ENCODE peak calls at places on chromosomes 1 and 21, in nine cellular contexts. G is fibroblast of lung; O is brain microvascular endothelial cell; M is CD4-positive, CD25-positive, alpha-beta regulatory T cell; N is body of pancreas; V is prostate gland; W is aorta; K is iPS DF 6.9; U is heart left ventricle. L is an unnamed sample.

GRCh38 chr1:74767490-74767889 is 34.5 kb downstream of the TYW3 start:
- DNase-seq in G (no peak), M (no peak), O (peak), V (no peak), N (no peak), U (no peak), W (no peak), K (no peak), L (no peak)

GRCh38 chr1:109151146-109151545 is 37.2 kb downstream of the ELAPOR1 start:
- DNase-seq in W (no peak), V (peak), U (peak), N (peak), K (no peak), G (peak), M (no peak), O (peak), L (peak)

GRCh38 chr1:91383461-91383860 is 21.2 kb downstream of the HFM1 start:
- DNase-seq in W (no peak), N (no peak), O (no peak), U (no peak), K (no peak), V (no peak), M (no peak), G (peak), L (no peak)

GRCh38 chr1:21149430-21149861 is 27.3 kb downstream of the EIF4G3 start:
- DNase-seq in N (no peak), O (peak), V (peak), K (no peak), G (peak), W (no peak), U (no peak), M (no peak), L (peak)

GRCh38 chr1:216953495-216953894 is 230.3 kb upstream of the ESRRG start:
- DNase-seq in V (no peak), N (no peak), K (no peak), O (no peak), U (no peak), W (no peak), M (no peak), G (no peak), L (no peak)

GRCh38 chr1:54054438-54054749 is 986 bp downstream of the TCEANC2 start:
- DNase-seq in W (no peak), V (no peak), M (peak), O (no peak), G (no peak), K (no peak), N (no peak), U (no peak), L (no peak)

GRCh38 chr1:57067863-57068262 is 102.0 kb upstream of the C8B start:
- DNase-seq in O (no peak), M (no peak), U (peak), V (peak), K (no peak), N (no peak), W (no peak), G (no peak), L (no peak)

GRCh38 chr1:169363046-169363756 is 4.4 kb downstream of the NME7 start:
- DNase-seq in V (no peak), G (peak), U (no peak), O (peak), K (no peak), N (no peak), W (no peak), M (peak), L (no peak)

GRCh38 chr1:40657046-40657445 is 8.4 kb downstream of the RIMS3 start:
- DNase-seq in M (no peak), U (no peak), K (no peak), O (no peak), W (no peak), V (no peak), G (no peak), N (no peak), L (no peak)

GRCh38 chr1:81681104-81681503 is 119.6 kb upstream of the ADGRL2 start:
- DNase-seq in G (peak), M (no peak), W (no peak), K (no peak), O (no peak), V (no peak), N (no peak), U (no peak), L (no peak)

GRCh38 chr1:203471841-203472240 is 3.8 kb upstream of the PRELP start:
- DNase-seq in V (no peak), N (no peak), W (no peak), G (no peak), O (no peak), M (no peak), K (no peak), U (peak), L (no peak)

GRCh38 chr1:3126756-3127718 is 58.0 kb downstream of the PRDM16 start:
- DNase-seq in G (no peak), K (no peak), O (no peak), U (no peak), W (no peak), N (no peak), M (no peak), V (peak), L (no peak)

GRCh38 chr1:85601930-85602329 is 21.4 kb downstream of the CCN1 start:
- DNase-seq in K (no peak), G (no peak), O (no peak), M (no peak), U (no peak), V (no peak), W (no peak), N (no peak), L (no peak)

GRCh38 chr1:180165096-180165495 is 10.4 kb downstream of the QSOX1 start:
- DNase-seq in U (no peak), N (no peak), V (no peak), G (no peak), W (no peak), O (no peak), M (no peak), K (no peak), L (no peak)

GRCh38 chr1:114037503-114037890 is 58.2 kb downstream of the OLFML3 start:
- DNase-seq in V (no peak), W (no peak), M (no peak), O (no peak), N (no peak), G (no peak), K (no peak), U (no peak), L (no peak)

GRCh38 chr1:232260861-232261260 is 369.1 kb downstream of the SIPA1L2 start:
- DNase-seq in G (no peak), V (no peak), W (no peak), M (no peak), K (no peak), N (no peak), O (no peak), U (no peak), L (no peak)

GRCh38 chr1:10056599-10056987 is 23.8 kb downstream of the UBE4B start:
- DNase-seq in K (no peak), G (no peak), O (no peak), W (peak), M (no peak), V (no peak), U (no peak), N (no peak), L (no peak)

GRCh38 chr1:77430966-77431735 is 149.3 kb downstream of the AK5 start:
- DNase-seq in N (no peak), G (no peak), U (no peak), O (no peak), W (no peak), K (no peak), V (no peak), M (peak), L (no peak)

GRCh38 chr21:25243809-25244208 is 363.5 kb downstream of the MRPL39 start:
- DNase-seq in W (no peak), G (no peak), V (no peak), K (no peak), U (no peak), O (no peak), M (no peak), N (no peak), L (no peak)

GRCh38 chr1:40404670-40405462 is 31.3 kb downstream of the SMAP2 start:
- DNase-seq in W (no peak), O (peak), V (peak), G (peak), M (peak), K (no peak), N (peak), U (no peak), L (no peak)

GRCh38 chr21:39251326-39251725 is 62.1 kb downstream of the BRWD1 start:
- DNase-seq in N (no peak), W (no peak), O (no peak), V (no peak), M (no peak), G (no peak), U (no peak), K (no peak), L (no peak)

GRCh38 chr1:36329817-36330216 is 6.4 kb upstream of the EVA1B start:
- DNase-seq in O (no peak), W (no peak), V (no peak), K (no peak), G (no peak), U (no peak), M (no peak), N (no peak), L (no peak)

GRCh38 chr21:42834730-42835191 is 44.6 kb downstream of the WDR4 start:
- DNase-seq in O (no peak), K (no peak), M (no peak), N (no peak), U (no peak), W (peak), G (no peak), V (no peak), L (no peak)

GRCh38 chr1:72366473-72366872 is 84.1 kb upstream of the NEGR1 start:
- DNase-seq in W (no peak), O (peak), V (peak), G (peak), M (no peak), K (no peak), U (no peak), N (no peak), L (no peak)

GRCh38 chr1:243924588-243925349 is 74.7 kb upstream of the AKT3 start:
- DNase-seq in V (no peak), M (no peak), O (peak), U (no peak), N (no peak), W (no peak), K (no peak), G (peak), L (no peak)

GRCh38 chr1:8370046-8370881 is 52.4 kb downstream of the SLC45A1 start:
- DNase-seq in V (no peak), N (no peak), U (peak), G (peak), O (peak), W (no peak), K (no peak), M (no peak), L (no peak)

GRCh38 chr1:111225717-111226400 is 1.7 kb upstream of the CHI3L2 start:
- DNase-seq in U (no peak), K (no peak), G (peak), M (peak), V (no peak), N (no peak), O (no peak), W (no peak), L (no peak)

GRCh38 chr21:28960245-28960644 is 32.4 kb downstream of the LTN1 start:
- DNase-seq in O (no peak), U (no peak), W (no peak), N (no peak), V (no peak), M (no peak), G (no peak), K (no peak), L (no peak)

GRCh38 chr1:39692152-39693064 is 1.2 kb upstream of the HPCAL4 start:
- DNase-seq in K (no peak), O (no peak), N (peak), U (no peak), M (no peak), W (no peak), G (no peak), V (no peak), L (peak)

GRCh38 chr1:65083263-65083896 is 64.6 kb upstream of the AK4 start:
- DNase-seq in W (no peak), N (no peak), K (no peak), U (no peak), M (no peak), O (peak), G (no peak), V (no peak), L (no peak)

GRCh38 chr1:100597069-100597741 is 59.3 kb downstream of the GPR88 start:
- DNase-seq in V (no peak), M (no peak), N (no peak), G (peak), O (peak), W (no peak), U (no peak), K (no peak), L (no peak)

GRCh38 chr1:40774266-40774998 is 9.2 kb upstream of the KCNQ4 start:
- DNase-seq in W (peak), U (no peak), N (peak), V (peak), O (no peak), M (peak), K (peak), G (peak), L (peak)

GRCh38 chr1:27299385-27300252 is 22.3 kb upstream of the TMEM222 start:
- DNase-seq in W (peak), O (peak), K (no peak), N (no peak), M (no peak), G (peak), V (peak), U (peak), L (peak)

GRCh38 chr1:74457269-74457668 is 55.1 kb downstream of the LRRC53 start:
- DNase-seq in O (no peak), W (no peak), V (no peak), M (no peak), N (no peak), K (no peak), U (no peak), G (peak), L (no peak)

GRCh38 chr1:53592521-53592982 is 133.4 kb downstream of the DMRTB1 start:
- DNase-seq in W (peak), K (no peak), O (peak), G (peak), V (peak), U (peak), N (no peak), M (no peak), L (peak)

GRCh38 chr1:29284286-29284960 is 48.1 kb downstream of the PTPRU start:
- DNase-seq in K (no peak), O (no peak), N (no peak), G (no peak), W (no peak), U (no peak), V (no peak), M (no peak), L (no peak)

DNA sequence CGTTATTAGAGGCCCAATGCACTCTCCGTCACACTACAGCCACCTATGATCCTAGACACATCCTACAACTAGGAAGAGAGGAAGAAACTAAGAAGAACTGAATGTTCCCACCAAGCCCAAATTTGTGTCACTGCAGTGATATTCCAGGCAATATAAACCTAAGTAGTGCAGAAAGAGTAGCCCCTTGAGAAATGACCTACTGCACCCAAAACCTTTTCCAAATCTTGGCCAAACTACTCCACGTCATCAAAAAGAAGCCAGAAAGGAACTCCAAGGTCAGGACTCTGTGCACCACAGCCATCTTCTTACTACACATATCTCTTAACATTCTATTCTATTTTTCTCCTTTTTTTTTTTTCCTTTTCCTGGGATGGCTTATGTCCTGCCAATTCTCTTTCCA is 60.2 kb downstream of the ADAMTS1 start:
- DNase-seq in K (no peak), V (no peak), N (no peak), M (no peak), G (no peak), O (no peak), W (no peak), U (no peak), L (no peak)
- H3K27ac ChIP-seq in K (no peak), V (no peak), N (no peak), M (no peak), G (no peak), O (no peak), W (peak), U (peak), L (peak)

DNA sequence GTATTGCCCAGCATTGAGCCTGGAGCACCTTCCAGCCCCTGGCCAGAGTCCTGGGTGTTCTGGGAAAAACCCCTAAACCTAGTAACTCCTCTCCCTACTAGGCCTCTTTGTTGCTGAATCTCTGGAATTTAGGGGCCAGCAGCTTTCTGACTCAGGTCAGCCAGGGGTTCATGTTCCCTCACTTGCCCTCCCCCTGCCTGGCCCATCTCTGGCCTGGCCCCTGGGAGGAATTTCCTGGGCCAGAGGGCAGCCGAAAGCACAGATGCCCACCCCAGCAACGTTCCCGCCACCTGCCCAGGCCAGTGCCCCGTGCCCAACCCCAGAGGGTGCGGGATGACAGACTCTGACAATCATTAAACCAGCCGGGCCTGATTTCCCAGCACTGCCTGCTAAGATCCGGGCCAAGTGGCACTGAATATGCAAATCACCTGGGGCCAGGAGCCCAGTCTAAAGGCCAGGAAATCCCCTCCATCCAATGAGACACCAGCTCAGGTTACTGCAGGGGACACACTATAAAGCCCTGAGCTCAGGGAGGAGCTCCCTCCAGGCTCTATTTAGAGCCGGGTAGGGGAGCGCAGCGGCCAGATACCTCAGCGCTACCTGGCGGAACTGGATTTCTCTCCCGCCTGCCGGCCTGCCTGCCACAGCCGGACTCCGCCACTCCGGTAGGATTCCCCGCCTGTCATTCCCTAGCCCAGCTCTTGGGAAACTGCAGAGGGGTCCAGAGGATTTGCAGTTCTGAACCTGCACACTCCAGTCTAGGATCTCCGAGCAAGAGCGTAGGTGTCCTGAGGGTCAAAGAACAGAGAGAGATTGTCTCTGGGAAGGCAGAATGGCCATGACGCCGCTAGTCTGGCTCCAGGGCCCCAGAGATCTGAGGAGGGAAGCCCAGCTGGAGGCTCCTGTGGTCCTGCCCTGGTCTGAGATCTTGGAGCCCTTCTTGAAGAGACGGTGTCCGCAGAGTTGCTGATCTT is at the start of gene ELF3:
- DNase-seq in K (peak), N (peak), W (no peak), V (peak), G (no peak), U (no peak), O (no peak), M (no peak), L (peak)
- H3K27ac ChIP-seq in K (no peak), N (peak), W (no peak), V (peak), G (no peak), U (no peak), O (no peak), M (no peak), L (peak)

DNA sequence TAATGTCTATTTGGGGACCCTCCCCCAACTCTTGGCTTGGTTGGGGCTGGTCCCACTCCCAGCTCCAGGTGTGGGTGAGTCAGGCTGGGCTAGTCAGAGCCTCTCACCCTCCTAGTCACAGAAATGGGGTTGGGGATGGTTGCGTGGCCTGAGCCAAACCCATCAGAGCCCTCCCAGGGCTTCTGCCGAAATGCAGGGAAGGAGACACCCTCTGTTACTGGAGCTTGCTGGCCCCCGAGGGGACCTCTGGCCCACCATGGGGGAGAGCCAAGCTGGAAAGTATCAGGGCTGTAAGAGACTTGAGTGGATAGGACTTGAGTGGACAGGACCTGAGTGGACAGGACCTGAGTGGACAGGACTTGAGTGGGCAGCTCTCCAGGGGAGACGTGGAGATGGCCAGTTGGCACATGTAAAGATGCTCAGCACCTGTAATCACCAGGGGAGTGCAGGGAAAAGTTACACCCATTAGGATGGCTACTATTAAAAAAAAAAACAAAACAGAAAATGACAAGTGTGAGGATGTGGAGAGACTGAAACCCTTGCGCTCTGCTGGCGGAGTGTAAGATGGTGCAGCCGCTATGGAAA is 56.9 kb upstream of the ADARB1 start:
- DNase-seq in U (peak), K (no peak), N (no peak), G (no peak), V (no peak), W (peak), M (no peak), O (no peak), L (peak)
- H3K27ac ChIP-seq in U (no peak), K (no peak), N (no peak), G (no peak), V (no peak), W (no peak), M (no peak), O (no peak), L (no peak)

DNA sequence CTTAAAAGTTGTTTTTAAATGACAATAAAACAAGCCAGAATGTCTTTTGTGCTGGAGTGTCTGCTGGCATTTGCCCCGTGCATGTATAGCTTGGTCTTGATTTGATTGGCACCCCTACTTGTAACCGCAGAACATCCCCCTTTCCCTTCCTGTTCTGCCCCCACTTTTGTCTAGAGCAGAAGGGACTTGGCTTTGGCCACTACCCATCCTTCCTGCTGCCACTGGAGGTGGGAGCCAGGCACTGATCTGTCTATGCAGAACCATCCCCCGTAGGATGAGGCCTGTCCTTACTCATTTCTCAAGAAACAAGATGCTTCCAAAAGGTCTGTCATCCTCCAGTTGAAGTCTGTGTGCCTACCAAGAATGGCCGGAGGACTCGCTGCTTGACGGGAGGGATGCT is 1.2 kb upstream of the SLC27A3 start:
- DNase-seq in W (peak), V (no peak), K (no peak), N (no peak), O (no peak), G (no peak), M (no peak), U (no peak), L (no peak)
- H3K27ac ChIP-seq in W (no peak), V (peak), K (no peak), N (no peak), O (no peak), G (no peak), M (no peak), U (peak), L (peak)

GRCh38 chr1:212589434-212589833 is 19.1 kb upstream of the ATF3 start:
- DNase-seq in N (no peak), V (no peak), M (no peak), O (no peak), G (no peak), U (no peak), K (no peak), W (no peak), L (no peak)

GRCh38 chr1:212588137-212588510 is 20.4 kb upstream of the ATF3 start:
- DNase-seq in O (no peak), W (no peak), G (no peak), V (no peak), N (no peak), U (no peak), M (no peak), K (no peak), L (no peak)

GRCh38 chr1:212586429-212587303 is 21.9 kb upstream of the ATF3 start:
- DNase-seq in W (no peak), O (no peak), U (no peak), G (peak), M (no peak), V (no peak), K (no peak), N (no peak), L (no peak)

GRCh38 chr1:212585210-212585609 is 23.4 kb upstream of the ATF3 start:
- DNase-seq in G (no peak), K (no peak), O (no peak), N (no peak), W (no peak), U (no peak), M (no peak), V (no peak), L (no peak)

GRCh38 chr1:212587304-212588136 is 21.0 kb upstream of the ATF3 start:
- DNase-seq in K (no peak), M (no peak), N (no peak), G (peak), V (no peak), U (no peak), W (no peak), O (peak), L (no peak)
- H3K27ac ChIP-seq in K (no peak), M (no peak), N (no peak), G (no peak), V (no peak), U (no peak), W (no peak), O (peak), L (no peak)